ENCODE peak calls at places on chromosomes 13 and 19, in seven cellular contexts. M, D, X, K, A, S and O are unnamed samples.

GRCh38 chr19:51311388-51312257 is at the start of gene IGLON5:
- DNase-seq in M (no peak), D (peak; percentile 67), X (no peak), K (no peak), A (no peak), S (no peak), O (peak; percentile 57)

GRCh38 chr13:33869005-33869404 is 51.1 kb downstream of the RFC3 start:
- DNase-seq in M (no peak), D (no peak), X (no peak), K (no peak), A (no peak), S (no peak), O (no peak)

GRCh38 chr13:112670864-112671263 is 19.0 kb upstream of the ATP11A start:
- DNase-seq in M (no peak), D (no peak), X (no peak), K (no peak), A (no peak), S (no peak), O (no peak)

GRCh38 chr13:89749888-89750287 is 1597.6 kb upstream of the MIR17HG start:
- DNase-seq in M (no peak), D (no peak), X (no peak), K (no peak), A (no peak), S (no peak), O (no peak)

GRCh38 chr19:3108775-3109174 is 14.6 kb downstream of the GNA11 start:
- DNase-seq in M (peak; percentile 53), D (peak; percentile 86), X (peak; percentile 24), K (peak; percentile 56), A (peak; percentile 57), S (peak; percentile 70), O (peak; percentile 68)

GRCh38 chr13:44974056-44974798 is 15.0 kb downstream of the NUFIP1 start:
- DNase-seq in M (peak; percentile 68), D (no peak), X (no peak), K (peak; percentile 51), A (no peak), S (peak; percentile 86), O (no peak)

GRCh38 chr13:75481176-75482069 is 546 bp downstream of the TBC1D4 start:
- DNase-seq in M (peak; percentile 19), D (peak; percentile 65), X (no peak), K (no peak), A (peak; percentile 45), S (no peak), O (peak; percentile 66)

GRCh38 chr13:30835442-30835841 is 70.6 kb upstream of the MEDAG start:
- DNase-seq in M (no peak), D (no peak), X (no peak), K (peak; percentile 54), A (no peak), S (no peak), O (no peak)

GRCh38 chr19:2977686-2978466 is 512 bp downstream of the TLE6 start:
- DNase-seq in M (no peak), D (peak; percentile 23), X (no peak), K (no peak), A (no peak), S (peak; percentile 16), O (peak; percentile 33)

GRCh38 chr19:6732803-6733337 is 4.5 kb downstream of the GPR108 start:
- DNase-seq in M (no peak), D (no peak), X (no peak), K (no peak), A (no peak), S (no peak), O (no peak)

GRCh38 chr13:104809483-104809882 is 1726.0 kb downstream of the EFNB2 start:
- DNase-seq in M (no peak), D (no peak), X (no peak), K (no peak), A (no peak), S (no peak), O (no peak)

GRCh38 chr19:50601407-50602088 is 33.3 kb upstream of the LRRC4B start:
- DNase-seq in M (no peak), D (no peak), X (no peak), K (no peak), A (no peak), S (peak; percentile 10), O (no peak)

GRCh38 chr13:96091164-96091931 is 1.4 kb downstream of the HS6ST3 start:
- DNase-seq in M (peak; percentile 10), D (peak; percentile 59), X (no peak), K (peak; percentile 19), A (peak; percentile 13), S (peak; percentile 1), O (peak; percentile 31)

GRCh38 chr13:84651288-84651687 is 769.0 kb upstream of the SLITRK1 start:
- DNase-seq in M (peak; percentile 24), D (no peak), X (no peak), K (no peak), A (no peak), S (peak; percentile 86), O (no peak)

GRCh38 chr13:41960700-41961697 is at the start of gene VWA8:
- DNase-seq in M (peak; percentile 83), D (peak; percentile 84), X (peak; percentile 74), K (peak; percentile 84), A (peak; percentile 88), S (peak; percentile 84), O (peak; percentile 81)

GRCh38 chr13:46530084-46530935 is 22.7 kb upstream of the LRCH1 start:
- DNase-seq in M (no peak), D (no peak), X (no peak), K (no peak), A (no peak), S (peak; percentile 33), O (no peak)

GRCh38 chr13:26425439-26426358 is 131.8 kb upstream of the WASF3 start:
- DNase-seq in M (peak; percentile 8), D (no peak), X (no peak), K (no peak), A (no peak), S (no peak), O (no peak)

GRCh38 chr13:99085139-99085845 is 107.4 kb upstream of the DOCK9 start:
- DNase-seq in M (peak; percentile 29), D (peak; percentile 38), X (no peak), K (no peak), A (no peak), S (no peak), O (peak; percentile 17)

GRCh38 chr19:57706346-57706745 is 2.7 kb downstream of the ZNF154 start:
- DNase-seq in M (no peak), D (no peak), X (no peak), K (no peak), A (no peak), S (no peak), O (no peak)

GRCh38 chr13:44093607-44094583 is 214.2 kb downstream of the LACC1 start:
- DNase-seq in M (no peak), D (no peak), X (no peak), K (no peak), A (no peak), S (no peak), O (no peak)

DNA sequence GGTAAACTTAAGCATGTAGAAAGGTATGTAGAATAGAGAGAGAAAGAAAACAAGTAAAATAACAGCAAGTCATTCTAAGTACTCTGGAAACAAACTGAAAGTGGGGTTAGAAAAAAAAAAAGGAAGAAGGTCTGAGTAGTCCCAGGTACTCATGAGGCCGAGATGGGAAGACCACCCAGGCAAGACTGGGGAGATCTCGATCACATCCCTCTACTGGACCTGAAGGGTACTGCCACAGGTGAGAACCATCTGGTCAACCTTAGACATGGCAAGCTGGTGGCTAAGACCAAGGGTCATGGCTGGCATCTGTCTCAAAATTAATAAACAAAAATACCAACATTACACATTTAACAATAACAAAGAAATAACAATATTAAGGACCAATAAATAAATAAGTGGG is 36.3 kb upstream of the ZNF724 start:
- DNase-seq in M (no peak), D (peak; percentile 19), X (no peak), K (no peak), A (no peak), S (no peak), O (no peak)
- TF ChIP-seq CTCF in M (peak; percentile 10), D (peak; percentile 25), X (peak; percentile 53), K (no peak), A (no peak), S (peak; percentile 38), O (peak; percentile 19)

DNA sequence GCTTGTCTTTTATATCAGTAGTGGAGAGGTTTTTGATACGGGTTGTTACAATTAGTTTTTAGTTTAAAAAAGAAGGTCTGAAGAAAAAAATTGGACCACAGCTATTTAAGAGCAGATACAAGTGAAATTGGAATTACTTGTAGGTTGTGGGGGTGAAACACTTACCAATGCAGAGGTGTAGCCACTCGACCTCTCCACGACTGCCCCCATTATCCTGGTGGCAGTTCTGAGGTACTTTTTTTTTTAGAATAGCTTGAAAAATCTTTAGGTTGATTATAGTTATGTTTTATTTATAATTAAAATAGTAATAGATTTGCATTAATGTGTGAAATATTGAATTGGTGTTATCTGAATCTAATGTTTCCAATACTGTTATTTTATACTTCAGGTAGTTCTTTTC is 60.7 kb downstream of the PAN3 start:
- DNase-seq in M (no peak), D (no peak), X (no peak), K (no peak), A (no peak), S (no peak), O (no peak)
- TF ChIP-seq CTCF in M (peak; percentile 12), D (no peak), X (no peak), K (no peak), A (no peak), S (peak; percentile 11), O (no peak)

DNA sequence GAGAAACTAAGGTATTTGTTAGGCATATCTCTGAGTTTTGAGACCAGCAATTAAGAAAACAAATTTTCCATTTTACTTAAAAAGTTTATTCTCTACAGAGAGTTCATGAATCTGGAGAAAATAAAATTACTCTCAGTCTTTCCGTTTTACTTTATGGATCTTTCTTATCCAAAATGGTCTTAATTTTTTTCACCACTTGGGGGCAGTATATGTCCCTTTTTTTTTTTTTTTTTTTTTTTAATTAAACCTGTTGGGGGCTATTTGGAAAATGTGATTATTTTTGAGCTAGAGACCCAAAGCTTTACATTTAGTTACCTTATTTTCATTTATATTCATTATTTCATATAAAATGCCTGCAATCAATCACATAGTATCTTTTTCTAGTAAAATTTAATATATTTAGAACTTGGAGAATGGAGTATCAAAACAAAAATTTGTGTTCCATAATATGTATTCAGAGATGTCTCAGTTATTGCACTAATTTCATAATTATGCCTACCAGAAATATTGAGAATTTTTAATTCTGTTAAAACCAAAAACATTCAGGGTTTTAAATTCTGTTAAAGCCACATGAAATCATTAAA is 27.1 kb downstream of the PIBF1 start:
- DNase-seq in M (no peak), D (peak; percentile 9), X (no peak), K (no peak), A (no peak), S (peak; percentile 21), O (no peak)
- TF ChIP-seq CTCF in M (peak; percentile 71), D (peak; percentile 69), X (no peak), K (no peak), A (peak; percentile 66), S (peak; percentile 40), O (peak; percentile 79)

GRCh38 chr13:114065926-114066774 is 66.3 kb downstream of the RASA3 start:
- DNase-seq in M (peak; percentile 38), D (no peak), X (peak; percentile 39), K (no peak), A (no peak), S (no peak), O (no peak)

GRCh38 chr13:114062754-114063153 is 69.7 kb downstream of the RASA3 start:
- DNase-seq in M (no peak), D (no peak), X (no peak), K (no peak), A (no peak), S (no peak), O (no peak)

GRCh38 chr13:114063545-114064515 is 68.6 kb downstream of the RASA3 start:
- DNase-seq in M (peak; percentile 34), D (peak; percentile 38), X (no peak), K (peak; percentile 69), A (peak; percentile 81), S (peak; percentile 65), O (no peak)

GRCh38 chr13:114065141-114065925 is 67.1 kb downstream of the RASA3 start:
- DNase-seq in M (peak; percentile 84), D (peak; percentile 63), X (peak; percentile 47), K (peak; percentile 93), A (peak; percentile 89), S (peak; percentile 97), O (peak; percentile 66)

GRCh38 chr13:114064516-114065140 is 67.8 kb downstream of the RASA3 start:
- DNase-seq in M (peak; percentile 41), D (peak; percentile 90), X (no peak), K (peak; percentile 41), A (peak; percentile 46), S (peak; percentile 51), O (no peak)
- TF ChIP-seq CTCF in M (no peak), D (no peak), X (no peak), K (no peak), A (no peak), S (no peak), O (no peak)